ENCODE peak calls at places on chromosomes 7 and 10, in nine cellular contexts. One of them, this sample, is unnamed.

GRCh38 chr7:7736671-7737070 is 18.3 kb upstream of the RPA3 start:
- DNase-seq in type B pancreatic cell: no peak
- DNase-seq in adrenal gland: no peak
- DNase-seq in thoracic aorta: no peak
- DNase-seq in A549: no peak
- DNase-seq in HL-60: no peak
- DNase-seq in right lobe of liver: no peak
- DNase-seq in HFFc6: no peak
- DNase-seq in dorsolateral prefrontal cortex: no peak
- DNase-seq in this sample: no peak

GRCh38 chr10:104326991-104327610 is 11.2 kb downstream of the ITPRIP start:
- DNase-seq in thoracic aorta: no peak
- DNase-seq in right lobe of liver: no peak
- DNase-seq in type B pancreatic cell: no peak
- DNase-seq in adrenal gland: no peak
- DNase-seq in HFFc6: no peak
- DNase-seq in HL-60: no peak
- DNase-seq in A549: no peak
- DNase-seq in dorsolateral prefrontal cortex: no peak
- DNase-seq in this sample: no peak

GRCh38 chr7:88465586-88465985 is 158.9 kb upstream of the STEAP4 start:
- DNase-seq in A549: no peak
- DNase-seq in dorsolateral prefrontal cortex: no peak
- DNase-seq in adrenal gland: no peak
- DNase-seq in right lobe of liver: no peak
- DNase-seq in HFFc6: no peak
- DNase-seq in HL-60: no peak
- DNase-seq in thoracic aorta: no peak
- DNase-seq in type B pancreatic cell: no peak
- DNase-seq in this sample: no peak

GRCh38 chr10:89337493-89337892 is 9.7 kb downstream of the IFIT3 start:
- DNase-seq in HFFc6: no peak
- DNase-seq in adrenal gland: no peak
- DNase-seq in HL-60: no peak
- DNase-seq in A549: no peak
- DNase-seq in right lobe of liver: no peak
- DNase-seq in thoracic aorta: no peak
- DNase-seq in dorsolateral prefrontal cortex: no peak
- DNase-seq in type B pancreatic cell: no peak
- DNase-seq in this sample: no peak

GRCh38 chr7:2886900-2887299 is 42.8 kb upstream of the GNA12 start:
- DNase-seq in HFFc6: peak
- DNase-seq in thoracic aorta: no peak
- DNase-seq in A549: peak
- DNase-seq in type B pancreatic cell: no peak
- DNase-seq in dorsolateral prefrontal cortex: no peak
- DNase-seq in right lobe of liver: no peak
- DNase-seq in adrenal gland: peak
- DNase-seq in HL-60: peak
- DNase-seq in this sample: peak

GRCh38 chr7:79244482-79244881 is 209.0 kb downstream of the MAGI2 start:
- DNase-seq in thoracic aorta: no peak
- DNase-seq in right lobe of liver: no peak
- DNase-seq in HL-60: no peak
- DNase-seq in adrenal gland: peak
- DNase-seq in A549: no peak
- DNase-seq in type B pancreatic cell: no peak
- DNase-seq in dorsolateral prefrontal cortex: no peak
- DNase-seq in HFFc6: no peak
- DNase-seq in this sample: no peak

GRCh38 chr10:10542368-10542961 is 475.2 kb upstream of the CELF2 start:
- DNase-seq in HL-60: no peak
- DNase-seq in right lobe of liver: no peak
- DNase-seq in HFFc6: no peak
- DNase-seq in dorsolateral prefrontal cortex: no peak
- DNase-seq in A549: no peak
- DNase-seq in type B pancreatic cell: no peak
- DNase-seq in thoracic aorta: no peak
- DNase-seq in adrenal gland: no peak
- DNase-seq in this sample: no peak

GRCh38 chr10:22489467-22489866 is 144.2 kb downstream of the SPAG6 start:
- DNase-seq in thoracic aorta: no peak
- DNase-seq in adrenal gland: no peak
- DNase-seq in A549: no peak
- DNase-seq in dorsolateral prefrontal cortex: no peak
- DNase-seq in HFFc6: no peak
- DNase-seq in right lobe of liver: no peak
- DNase-seq in HL-60: peak
- DNase-seq in type B pancreatic cell: no peak
- DNase-seq in this sample: no peak

GRCh38 chr10:43292745-43293676 is 26.1 kb upstream of the RASGEF1A start:
- DNase-seq in dorsolateral prefrontal cortex: peak
- DNase-seq in right lobe of liver: peak
- DNase-seq in A549: peak
- DNase-seq in thoracic aorta: no peak
- DNase-seq in HL-60: peak
- DNase-seq in HFFc6: peak
- DNase-seq in type B pancreatic cell: no peak
- DNase-seq in adrenal gland: peak
- DNase-seq in this sample: peak

GRCh38 chr7:36423633-36424032 is 34.0 kb downstream of the ANLN start:
- DNase-seq in right lobe of liver: no peak
- DNase-seq in HFFc6: no peak
- DNase-seq in A549: no peak
- DNase-seq in type B pancreatic cell: no peak
- DNase-seq in dorsolateral prefrontal cortex: no peak
- DNase-seq in thoracic aorta: no peak
- DNase-seq in adrenal gland: no peak
- DNase-seq in HL-60: no peak
- DNase-seq in this sample: no peak

GRCh38 chr7:90192876-90193765 is 18.4 kb upstream of the STEAP2 start:
- DNase-seq in HFFc6: peak
- DNase-seq in adrenal gland: no peak
- DNase-seq in type B pancreatic cell: no peak
- DNase-seq in dorsolateral prefrontal cortex: no peak
- DNase-seq in right lobe of liver: no peak
- DNase-seq in thoracic aorta: no peak
- DNase-seq in HL-60: no peak
- DNase-seq in A549: no peak
- DNase-seq in this sample: no peak

GRCh38 chr7:114152314-114152938 is 233.6 kb upstream of the PPP1R3A start:
- DNase-seq in dorsolateral prefrontal cortex: no peak
- DNase-seq in type B pancreatic cell: no peak
- DNase-seq in right lobe of liver: no peak
- DNase-seq in thoracic aorta: no peak
- DNase-seq in A549: no peak
- DNase-seq in HL-60: no peak
- DNase-seq in HFFc6: no peak
- DNase-seq in adrenal gland: no peak
- DNase-seq in this sample: no peak

GRCh38 chr10:47175181-47176080 is 124.6 kb upstream of the GDF10 start:
- DNase-seq in HL-60: no peak
- DNase-seq in dorsolateral prefrontal cortex: no peak
- DNase-seq in right lobe of liver: no peak
- DNase-seq in A549: no peak
- DNase-seq in adrenal gland: no peak
- DNase-seq in thoracic aorta: no peak
- DNase-seq in HFFc6: no peak
- DNase-seq in type B pancreatic cell: no peak
- DNase-seq in this sample: no peak

GRCh38 chr7:42606217-42606905 is 305.5 kb downstream of the C7orf25 start:
- DNase-seq in A549: no peak
- DNase-seq in dorsolateral prefrontal cortex: no peak
- DNase-seq in type B pancreatic cell: no peak
- DNase-seq in HL-60: no peak
- DNase-seq in thoracic aorta: no peak
- DNase-seq in right lobe of liver: no peak
- DNase-seq in adrenal gland: no peak
- DNase-seq in HFFc6: no peak
- DNase-seq in this sample: no peak

GRCh38 chr7:99791667-99792356 is 7.8 kb upstream of the CYP3A4 start:
- DNase-seq in A549: no peak
- DNase-seq in right lobe of liver: no peak
- DNase-seq in HL-60: no peak
- DNase-seq in adrenal gland: peak
- DNase-seq in thoracic aorta: no peak
- DNase-seq in type B pancreatic cell: no peak
- DNase-seq in HFFc6: no peak
- DNase-seq in dorsolateral prefrontal cortex: no peak
- DNase-seq in this sample: no peak

GRCh38 chr10:119896061-119896655 is 3.6 kb downstream of the SEC23IP start:
- DNase-seq in right lobe of liver: no peak
- DNase-seq in thoracic aorta: no peak
- DNase-seq in adrenal gland: no peak
- DNase-seq in HL-60: peak
- DNase-seq in type B pancreatic cell: no peak
- DNase-seq in dorsolateral prefrontal cortex: no peak
- DNase-seq in HFFc6: peak
- DNase-seq in A549: no peak
- DNase-seq in this sample: no peak

GRCh38 chr7:131225619-131226101 is 102.0 kb upstream of the MKLN1 start:
- DNase-seq in A549: peak
- DNase-seq in right lobe of liver: no peak
- DNase-seq in adrenal gland: peak
- DNase-seq in type B pancreatic cell: no peak
- DNase-seq in dorsolateral prefrontal cortex: no peak
- DNase-seq in HFFc6: no peak
- DNase-seq in HL-60: no peak
- DNase-seq in thoracic aorta: no peak
- DNase-seq in this sample: no peak

DNA sequence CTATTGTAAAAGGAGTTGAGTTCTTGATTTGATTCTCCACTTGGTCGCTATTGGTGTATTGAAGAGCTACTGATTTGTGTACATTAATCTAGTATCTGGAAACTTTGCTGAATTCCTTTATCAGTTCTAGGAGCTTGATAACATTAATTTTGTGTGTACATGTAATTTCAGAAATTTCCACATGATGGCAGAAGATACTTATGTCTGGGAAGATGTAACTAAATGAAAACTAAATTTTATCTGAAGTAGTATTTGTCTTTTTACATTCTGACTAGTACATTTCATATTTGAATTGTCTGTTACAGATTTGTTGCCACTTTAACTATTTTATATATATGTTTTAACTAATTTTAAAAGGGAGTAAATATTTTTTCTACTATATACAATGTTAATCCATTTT is 27.6 kb downstream of the SDHAF3 start:
- DNase-seq in dorsolateral prefrontal cortex: no peak
- DNase-seq in HL-60: no peak
- DNase-seq in thoracic aorta: no peak
- DNase-seq in right lobe of liver: no peak
- DNase-seq in adrenal gland: no peak
- DNase-seq in HFFc6: peak
- DNase-seq in A549: no peak
- DNase-seq in type B pancreatic cell: no peak
- DNase-seq in this sample: no peak
- TF ChIP-seq CTCF in dorsolateral prefrontal cortex: peak
- TF ChIP-seq CTCF in HL-60: peak
- TF ChIP-seq CTCF in thoracic aorta: peak
- TF ChIP-seq CTCF in right lobe of liver: peak
- TF ChIP-seq CTCF in adrenal gland: peak
- TF ChIP-seq CTCF in HFFc6: peak
- TF ChIP-seq CTCF in A549: peak
- TF ChIP-seq CTCF in type B pancreatic cell: peak
- TF ChIP-seq CTCF in this sample: peak

GRCh38 chr7:107118109-107118900 is 50.5 kb upstream of the HBP1 start:
- DNase-seq in A549: no peak
- DNase-seq in HL-60: no peak
- DNase-seq in right lobe of liver: no peak
- DNase-seq in thoracic aorta: no peak
- DNase-seq in type B pancreatic cell: no peak
- DNase-seq in HFFc6: no peak
- DNase-seq in dorsolateral prefrontal cortex: no peak
- DNase-seq in adrenal gland: peak
- DNase-seq in this sample: no peak
- TF ChIP-seq CTCF in A549: no peak
- TF ChIP-seq CTCF in HL-60: no peak
- TF ChIP-seq CTCF in right lobe of liver: no peak
- TF ChIP-seq CTCF in thoracic aorta: no peak
- TF ChIP-seq CTCF in type B pancreatic cell: no peak
- TF ChIP-seq CTCF in HFFc6: no peak
- TF ChIP-seq CTCF in dorsolateral prefrontal cortex: no peak
- TF ChIP-seq CTCF in adrenal gland: no peak
- TF ChIP-seq CTCF in this sample: no peak

GRCh38 chr10:58415757-58416156 is 30.5 kb downstream of the TFAM start:
- DNase-seq in type B pancreatic cell: no peak
- DNase-seq in HFFc6: no peak
- DNase-seq in right lobe of liver: no peak
- DNase-seq in HL-60: no peak
- DNase-seq in thoracic aorta: no peak
- DNase-seq in A549: no peak
- DNase-seq in adrenal gland: no peak
- DNase-seq in dorsolateral prefrontal cortex: no peak
- DNase-seq in this sample: no peak
- TF ChIP-seq CTCF in type B pancreatic cell: no peak
- TF ChIP-seq CTCF in HFFc6: peak
- TF ChIP-seq CTCF in right lobe of liver: no peak
- TF ChIP-seq CTCF in HL-60: no peak
- TF ChIP-seq CTCF in thoracic aorta: no peak
- TF ChIP-seq CTCF in A549: no peak
- TF ChIP-seq CTCF in adrenal gland: no peak
- TF ChIP-seq CTCF in dorsolateral prefrontal cortex: no peak
- TF ChIP-seq CTCF in this sample: no peak

GRCh38 chr7:148746139-148746538 is 47.4 kb downstream of the CUL1 start:
- DNase-seq in HL-60: no peak
- DNase-seq in dorsolateral prefrontal cortex: no peak
- DNase-seq in HFFc6: no peak
- DNase-seq in thoracic aorta: no peak
- DNase-seq in A549: no peak
- DNase-seq in adrenal gland: no peak
- DNase-seq in right lobe of liver: no peak
- DNase-seq in type B pancreatic cell: no peak
- DNase-seq in this sample: no peak
- TF ChIP-seq CTCF in HL-60: no peak
- TF ChIP-seq CTCF in dorsolateral prefrontal cortex: no peak
- TF ChIP-seq CTCF in HFFc6: no peak
- TF ChIP-seq CTCF in thoracic aorta: no peak
- TF ChIP-seq CTCF in A549: no peak
- TF ChIP-seq CTCF in adrenal gland: no peak
- TF ChIP-seq CTCF in right lobe of liver: no peak
- TF ChIP-seq CTCF in type B pancreatic cell: no peak
- TF ChIP-seq CTCF in this sample: no peak

This sample was measured in GM13976.